ENCODE peak calls at places on chromosomes 4 and X, in nine cellular contexts. One of them, this sample, is unnamed.

GRCh38 chr4:78185117-78185516 is 128.0 kb downstream of the FRAS1 start:
- DNase-seq in Calu3: no peak
- DNase-seq in mucosa of gallbladder: no peak
- DNase-seq in KG1: no peak
- DNase-seq in glutamatergic neuron: no peak
- DNase-seq in progenitor cell of endocrine pancreas: no peak
- DNase-seq in activated T-cell treated with anti-CD3 and anti-CD28 coated beads for 1 hour: no peak
- DNase-seq in bronchial epithelial cell: no peak
- DNase-seq in hypothalamus: no peak
- DNase-seq in this sample: no peak

GRCh38 chr4:23654791-23655190 is 235.1 kb downstream of the PPARGC1A start:
- DNase-seq in Calu3: no peak
- DNase-seq in mucosa of gallbladder: no peak
- DNase-seq in KG1: no peak
- DNase-seq in glutamatergic neuron: no peak
- DNase-seq in progenitor cell of endocrine pancreas: no peak
- DNase-seq in activated T-cell treated with anti-CD3 and anti-CD28 coated beads for 1 hour: no peak
- DNase-seq in bronchial epithelial cell: peak
- DNase-seq in hypothalamus: no peak
- DNase-seq in this sample: no peak

GRCh38 chr4:85895755-85896154 is 420.8 kb downstream of the ARHGAP24 start:
- DNase-seq in Calu3: no peak
- DNase-seq in mucosa of gallbladder: no peak
- DNase-seq in KG1: no peak
- DNase-seq in glutamatergic neuron: no peak
- DNase-seq in progenitor cell of endocrine pancreas: no peak
- DNase-seq in activated T-cell treated with anti-CD3 and anti-CD28 coated beads for 1 hour: no peak
- DNase-seq in bronchial epithelial cell: no peak
- DNase-seq in hypothalamus: no peak
- DNase-seq in this sample: no peak

GRCh38 chr4:114599231-114600065 is 841 bp downstream of the UGT8 start:
- DNase-seq in Calu3: peak
- DNase-seq in mucosa of gallbladder: no peak
- DNase-seq in KG1: no peak
- DNase-seq in glutamatergic neuron: peak
- DNase-seq in progenitor cell of endocrine pancreas: no peak
- DNase-seq in activated T-cell treated with anti-CD3 and anti-CD28 coated beads for 1 hour: no peak
- DNase-seq in bronchial epithelial cell: no peak
- DNase-seq in hypothalamus: no peak
- DNase-seq in this sample: peak

GRCh38 chr4:185624248-185624568 is 88.9 kb upstream of the PDLIM3 start:
- DNase-seq in Calu3: no peak
- DNase-seq in mucosa of gallbladder: no peak
- DNase-seq in KG1: no peak
- DNase-seq in glutamatergic neuron: peak
- DNase-seq in progenitor cell of endocrine pancreas: no peak
- DNase-seq in activated T-cell treated with anti-CD3 and anti-CD28 coated beads for 1 hour: no peak
- DNase-seq in bronchial epithelial cell: no peak
- DNase-seq in hypothalamus: no peak
- DNase-seq in this sample: no peak

GRCh38 chr4:115834441-115834840 is 721.0 kb upstream of the NDST4 start:
- DNase-seq in Calu3: peak
- DNase-seq in mucosa of gallbladder: no peak
- DNase-seq in KG1: no peak
- DNase-seq in glutamatergic neuron: no peak
- DNase-seq in progenitor cell of endocrine pancreas: no peak
- DNase-seq in activated T-cell treated with anti-CD3 and anti-CD28 coated beads for 1 hour: no peak
- DNase-seq in bronchial epithelial cell: peak
- DNase-seq in hypothalamus: no peak
- DNase-seq in this sample: no peak

GRCh38 chrX:112512509-112512908 is 167.2 kb downstream of the LHFPL1 start:
- DNase-seq in Calu3: no peak
- DNase-seq in mucosa of gallbladder: no peak
- DNase-seq in KG1: no peak
- DNase-seq in glutamatergic neuron: no peak
- DNase-seq in progenitor cell of endocrine pancreas: no peak
- DNase-seq in activated T-cell treated with anti-CD3 and anti-CD28 coated beads for 1 hour: no peak
- DNase-seq in bronchial epithelial cell: no peak
- DNase-seq in hypothalamus: no peak
- DNase-seq in this sample: no peak

GRCh38 chrX:22666441-22666840 is 333.3 kb upstream of the DDX53 start:
- DNase-seq in Calu3: no peak
- DNase-seq in mucosa of gallbladder: no peak
- DNase-seq in KG1: no peak
- DNase-seq in glutamatergic neuron: peak
- DNase-seq in progenitor cell of endocrine pancreas: no peak
- DNase-seq in activated T-cell treated with anti-CD3 and anti-CD28 coated beads for 1 hour: no peak
- DNase-seq in bronchial epithelial cell: no peak
- DNase-seq in hypothalamus: no peak
- DNase-seq in this sample: peak

GRCh38 chr4:182698212-182698611 is 219.0 kb downstream of the DCTD start:
- DNase-seq in Calu3: peak
- DNase-seq in mucosa of gallbladder: no peak
- DNase-seq in KG1: no peak
- DNase-seq in glutamatergic neuron: no peak
- DNase-seq in progenitor cell of endocrine pancreas: no peak
- DNase-seq in activated T-cell treated with anti-CD3 and anti-CD28 coated beads for 1 hour: no peak
- DNase-seq in bronchial epithelial cell: no peak
- DNase-seq in hypothalamus: no peak
- DNase-seq in this sample: no peak

GRCh38 chr4:680931-681645 is 6.7 kb downstream of the MYL5 start:
- DNase-seq in Calu3: peak
- DNase-seq in mucosa of gallbladder: no peak
- DNase-seq in KG1: no peak
- DNase-seq in glutamatergic neuron: peak
- DNase-seq in progenitor cell of endocrine pancreas: no peak
- DNase-seq in activated T-cell treated with anti-CD3 and anti-CD28 coated beads for 1 hour: no peak
- DNase-seq in bronchial epithelial cell: no peak
- DNase-seq in hypothalamus: no peak
- DNase-seq in this sample: peak

GRCh38 chr4:102345795-102346100 is 466 bp upstream of the SLC39A8 start:
- DNase-seq in Calu3: no peak
- DNase-seq in mucosa of gallbladder: no peak
- DNase-seq in KG1: no peak
- DNase-seq in glutamatergic neuron: no peak
- DNase-seq in progenitor cell of endocrine pancreas: no peak
- DNase-seq in activated T-cell treated with anti-CD3 and anti-CD28 coated beads for 1 hour: no peak
- DNase-seq in bronchial epithelial cell: no peak
- DNase-seq in hypothalamus: no peak
- DNase-seq in this sample: no peak

GRCh38 chr4:110211007-110211769 is 12.8 kb upstream of the ELOVL6 start:
- DNase-seq in Calu3: no peak
- DNase-seq in mucosa of gallbladder: peak
- DNase-seq in KG1: no peak
- DNase-seq in glutamatergic neuron: no peak
- DNase-seq in progenitor cell of endocrine pancreas: no peak
- DNase-seq in activated T-cell treated with anti-CD3 and anti-CD28 coated beads for 1 hour: no peak
- DNase-seq in bronchial epithelial cell: peak
- DNase-seq in hypothalamus: no peak
- DNase-seq in this sample: no peak

GRCh38 chr4:68861057-68861456 is 45.3 kb downstream of the UGT2B10 start:
- DNase-seq in Calu3: no peak
- DNase-seq in mucosa of gallbladder: no peak
- DNase-seq in KG1: no peak
- DNase-seq in glutamatergic neuron: no peak
- DNase-seq in progenitor cell of endocrine pancreas: no peak
- DNase-seq in activated T-cell treated with anti-CD3 and anti-CD28 coated beads for 1 hour: no peak
- DNase-seq in bronchial epithelial cell: no peak
- DNase-seq in hypothalamus: no peak
- DNase-seq in this sample: no peak

GRCh38 chr4:38284294-38285045 is 324.3 kb downstream of the PTTG2 start:
- DNase-seq in Calu3: no peak
- DNase-seq in mucosa of gallbladder: no peak
- DNase-seq in KG1: no peak
- DNase-seq in glutamatergic neuron: no peak
- DNase-seq in progenitor cell of endocrine pancreas: no peak
- DNase-seq in activated T-cell treated with anti-CD3 and anti-CD28 coated beads for 1 hour: no peak
- DNase-seq in bronchial epithelial cell: no peak
- DNase-seq in hypothalamus: no peak
- DNase-seq in this sample: no peak

GRCh38 chrX:132444936-132445335 is 43.9 kb downstream of the MBNL3 start:
- DNase-seq in Calu3: no peak
- DNase-seq in mucosa of gallbladder: no peak
- DNase-seq in KG1: no peak
- DNase-seq in glutamatergic neuron: no peak
- DNase-seq in progenitor cell of endocrine pancreas: no peak
- DNase-seq in activated T-cell treated with anti-CD3 and anti-CD28 coated beads for 1 hour: no peak
- DNase-seq in bronchial epithelial cell: no peak
- DNase-seq in hypothalamus: no peak
- DNase-seq in this sample: no peak

GRCh38 chr4:4990857-4991540 is 28.3 kb downstream of the CYTL1 start:
- DNase-seq in Calu3: peak
- DNase-seq in mucosa of gallbladder: peak
- DNase-seq in KG1: no peak
- DNase-seq in glutamatergic neuron: no peak
- DNase-seq in progenitor cell of endocrine pancreas: no peak
- DNase-seq in activated T-cell treated with anti-CD3 and anti-CD28 coated beads for 1 hour: no peak
- DNase-seq in bronchial epithelial cell: no peak
- DNase-seq in hypothalamus: no peak
- DNase-seq in this sample: no peak